ENCODE peak calls at places on chromosomes 5 and 9, in five cellular contexts. Z is IMR-90, T is transverse colon, B is suprapubic skin, R is Peyer's patch. C is an unnamed sample.

GRCh38 chr9:95379630-95380029 is 62.1 kb upstream of the FANCC start:
- DNase-seq in R (no peak), Z (no peak), B (no peak), T (no peak), C (no peak)

GRCh38 chr5:33639478-33639877 is 198.7 kb downstream of the TARS1 start:
- DNase-seq in R (no peak), T (no peak), Z (no peak), B (no peak), C (no peak)

GRCh38 chr9:128713941-128714573 is 9.9 kb downstream of the ZDHHC12 start:
- DNase-seq in R (peak), Z (no peak), T (no peak), B (peak), C (no peak)

GRCh38 chr5:65861830-65862241 is 64.5 kb upstream of the ERBIN start:
- DNase-seq in R (no peak), Z (peak), T (no peak), B (no peak), C (no peak)

GRCh38 chr5:96808868-96809558 is 1.3 kb upstream of the ERAP1 start:
- DNase-seq in T (no peak), R (no peak), Z (no peak), B (no peak), C (no peak)

GRCh38 chr9:97863314-97863713 is 10.3 kb downstream of the FOXE1 start:
- DNase-seq in B (peak), Z (no peak), R (no peak), T (no peak), C (no peak)

GRCh38 chr9:32571969-32572899 is 725 bp downstream of the NDUFB6 start:
- DNase-seq in Z (peak), R (peak), T (peak), B (no peak), C (no peak)

GRCh38 chr5:78387468-78388153 is 27.2 kb downstream of the SCAMP1 start:
- DNase-seq in R (no peak), T (no peak), B (no peak), Z (no peak), C (no peak)

GRCh38 chr5:14266686-14267085 is 123.5 kb downstream of the TRIO start:
- DNase-seq in R (no peak), B (no peak), Z (no peak), T (no peak), C (no peak)

GRCh38 chr9:114317665-114318357 is 5.1 kb upstream of the ORM1 start:
- DNase-seq in T (no peak), R (no peak), Z (peak), B (peak), C (no peak)

GRCh38 chr5:74424162-74424868 is 216.2 kb downstream of the ENC1 start:
- DNase-seq in T (no peak), R (no peak), Z (no peak), B (no peak), C (no peak)

GRCh38 chr5:43256261-43256966 is 56.8 kb downstream of the HMGCS1 start:
- DNase-seq in Z (no peak), R (no peak), T (no peak), B (no peak), C (no peak)

GRCh38 chr5:107831612-107832395 is 161.1 kb upstream of the EFNA5 start:
- DNase-seq in R (no peak), T (no peak), Z (peak), B (no peak), C (no peak)

GRCh38 chr9:76987594-76988200 is 31.8 kb upstream of the FOXB2 start:
- DNase-seq in T (peak), B (no peak), Z (peak), R (no peak), C (no peak)
- H3K27ac ChIP-seq in T (no peak), B (no peak), Z (no peak), R (no peak), C (no peak)

GRCh38 chr5:111439473-111440075 is 72.8 kb downstream of the STARD4 start:
- DNase-seq in R (no peak), T (no peak), B (no peak), Z (peak), C (no peak)
- TF ChIP-seq CTCF in R (no peak), T (no peak), B (no peak), Z (no peak), C (no peak)

GRCh38 chr5:150625164-150625535 is 15.3 kb upstream of the SYNPO start:
- DNase-seq in Z (no peak), B (no peak), T (no peak), R (no peak), C (peak)

GRCh38 chr5:150628936-150629485 is 11.4 kb upstream of the SYNPO start:
- DNase-seq in T (no peak), B (no peak), Z (no peak), R (no peak), C (no peak)

GRCh38 chr5:150627731-150628545 is 12.5 kb upstream of the SYNPO start:
- DNase-seq in R (no peak), B (no peak), T (no peak), Z (peak), C (no peak)

GRCh38 chr5:150625831-150626746 is 14.4 kb upstream of the SYNPO start:
- DNase-seq in Z (no peak), R (no peak), T (no peak), B (no peak), C (no peak)

GRCh38 chr5:150626853-150627276 is 13.6 kb upstream of the SYNPO start:
- DNase-seq in B (no peak), Z (no peak), T (peak), R (no peak), C (no peak)
- TF ChIP-seq POLR2A in B (no peak), Z (no peak), T (no peak), R (no peak), C (no peak)

GRCh38 chr5:76693141-76693540 is 22.8 kb upstream of the F2R start:
- DNase-seq in R (no peak), Z (no peak), B (no peak), T (no peak), C (no peak)

GRCh38 chr5:76692651-76693050 is 23.3 kb upstream of the F2R start:
- DNase-seq in Z (no peak), B (no peak), T (no peak), R (no peak), C (no peak)

GRCh38 chr5:76691470-76692273 is 24.3 kb upstream of the F2R start:
- DNase-seq in B (no peak), T (no peak), Z (peak), R (no peak), C (no peak)

GRCh38 chr5:76690704-76691469 is 25.0 kb upstream of the F2R start:
- DNase-seq in B (no peak), T (peak), Z (peak), R (no peak), C (no peak)

GRCh38 chr5:76692274-76692540 is 23.7 kb upstream of the F2R start:
- DNase-seq in B (no peak), R (no peak), Z (no peak), T (no peak), C (no peak)
- H3K27ac ChIP-seq in B (no peak), R (peak), Z (peak), T (peak), C (no peak)

GRCh38 chr9:17609312-17610005 is 30.6 kb downstream of the SH3GL2 start:
- DNase-seq in R (no peak), Z (no peak), T (no peak), B (no peak), C (no peak)
- TF ChIP-seq CTCF in R (no peak), Z (no peak), T (no peak), B (no peak), C (no peak)

GRCh38 chr5:148384389-148384756 is 615 bp downstream of the FBXO38 start:
- DNase-seq in Z (no peak), B (no peak), R (no peak), T (no peak), C (no peak)
- TF ChIP-seq POLR2A in Z (no peak), B (no peak), R (no peak), T (no peak), C (no peak)

C was measured in tibial nerve.